ENCODE peak calls at places on chromosomes 6 and 20, in five cellular contexts. K is cardiac fibroblast, Z is psoas muscle, A is heart right ventricle, R is left ventricle myocardium inferior. Y is an unnamed sample.

GRCh38 chr6:44072452-44072958 is 54.7 kb downstream of the MRPL14 start:
- DNase-seq in Z (no peak), K (no peak), R (no peak), A (no peak), Y (no peak)

GRCh38 chr20:35327074-35327976 is 35.1 kb upstream of the FAM83C start:
- DNase-seq in A (no peak), Z (no peak), K (no peak), R (no peak), Y (no peak)

GRCh38 chr6:2695464-2696095 is 55.1 kb downstream of the MYLK4 start:
- DNase-seq in R (no peak), K (peak), A (no peak), Z (no peak), Y (no peak)

GRCh38 chr6:117908246-117909107 is 1.4 kb downstream of the SLC35F1 start:
- DNase-seq in R (no peak), K (no peak), Z (no peak), A (no peak), Y (no peak)

GRCh38 chr20:53371216-53371615 is 222.4 kb downstream of the ZNF217 start:
- DNase-seq in R (no peak), Z (no peak), K (no peak), A (no peak), Y (no peak)

GRCh38 chr6:170210026-170210390 is 80.9 kb downstream of the DLL1 start:
- DNase-seq in A (no peak), Z (no peak), K (no peak), R (no peak), Y (no peak)

GRCh38 chr6:55130806-55131324 is 43.5 kb upstream of the HCRTR2 start:
- DNase-seq in R (no peak), Z (no peak), A (no peak), K (no peak), Y (no peak)

GRCh38 chr20:38833154-38833856 is 27.8 kb downstream of the PPP1R16B start:
- DNase-seq in K (no peak), Z (no peak), A (no peak), R (no peak), Y (no peak)

GRCh38 chr6:22366214-22366613 is 69.4 kb upstream of the PRL start:
- DNase-seq in Z (no peak), R (no peak), K (no peak), A (no peak), Y (no peak)

GRCh38 chr20:31675828-31676533 is 38.3 kb downstream of the COX4I2 start:
- DNase-seq in A (peak), Z (no peak), R (no peak), K (peak), Y (no peak)

GRCh38 chr20:53678315-53678989 is 84.8 kb upstream of the ZNF217 start:
- DNase-seq in A (no peak), K (peak), Z (no peak), R (no peak), Y (no peak)

GRCh38 chr6:80287112-80287511 is 180.6 kb downstream of the BCKDHB start:
- DNase-seq in A (no peak), K (no peak), Z (no peak), R (no peak), Y (no peak)

GRCh38 chr20:35039146-35039545 is 53.5 kb downstream of the TRPC4AP start:
- DNase-seq in K (no peak), A (no peak), Z (no peak), R (no peak), Y (no peak)

GRCh38 chr6:11732036-11732545 is 46.5 kb downstream of the ADTRP start:
- DNase-seq in A (peak), R (peak), Z (peak), K (peak), Y (no peak)

GRCh38 chr6:2485116-2485515 is 239.7 kb upstream of the GMDS start:
- DNase-seq in A (no peak), K (no peak), R (no peak), Z (no peak), Y (no peak)

GRCh38 chr6:18495236-18495635 is 108.1 kb downstream of the RNF144B start:
- DNase-seq in R (no peak), A (no peak), K (no peak), Z (no peak), Y (no peak)

GRCh38 chr20:53938739-53939138 is 131.7 kb downstream of the BCAS1 start:
- DNase-seq in K (no peak), Z (no peak), A (no peak), R (no peak), Y (no peak)

GRCh38 chr6:35305117-35305516 is 7.5 kb downstream of the DEF6 start:
- DNase-seq in A (no peak), R (no peak), K (no peak), Z (no peak), Y (no peak)

GRCh38 chr6:53669592-53669991 is 4.0 kb upstream of the KLHL31 start:
- DNase-seq in A (no peak), Z (no peak), R (no peak), K (no peak), Y (no peak)

GRCh38 chr6:53672232-53672631 is 6.7 kb upstream of the KLHL31 start:
- DNase-seq in A (no peak), Z (no peak), K (no peak), R (no peak), Y (no peak)

GRCh38 chr6:53673138-53673801 is 7.7 kb upstream of the KLHL31 start:
- DNase-seq in R (no peak), A (no peak), Z (no peak), K (peak), Y (peak)

GRCh38 chr6:53666271-53666626 is 693 bp upstream of the KLHL31 start:
- DNase-seq in K (no peak), Z (no peak), R (no peak), A (no peak), Y (no peak)

GRCh38 chr6:53671111-53671510 is 5.6 kb upstream of the KLHL31 start:
- DNase-seq in K (no peak), Z (no peak), A (no peak), R (no peak), Y (no peak)
- H3K4me3 ChIP-seq in K (no peak), Z (no peak), A (no peak), R (no peak), Y (no peak)

GRCh38 chr20:62627901-62628612 is 14.2 kb upstream of the SLCO4A1 start:
- DNase-seq in K (peak), Z (peak), R (no peak), A (no peak), Y (peak)
- H3K4me3 ChIP-seq in K (no peak), Z (no peak), R (no peak), A (no peak), Y (no peak)

GRCh38 chr6:166567107-166567506 is 19.4 kb downstream of the RAMACL start:
- DNase-seq in R (no peak), K (peak), Z (peak), A (no peak), Y (peak)

GRCh38 chr6:166570929-166571699 is 15.4 kb downstream of the RAMACL start:
- DNase-seq in K (no peak), R (no peak), Z (no peak), A (no peak), Y (no peak)

GRCh38 chr6:166567813-166568212 is 18.7 kb downstream of the RAMACL start:
- DNase-seq in A (no peak), R (no peak), Z (no peak), K (no peak), Y (no peak)

GRCh38 chr6:166566026-166567011 is 20.2 kb downstream of the RAMACL start:
- DNase-seq in R (no peak), Z (no peak), A (no peak), K (no peak), Y (no peak)

DNA sequence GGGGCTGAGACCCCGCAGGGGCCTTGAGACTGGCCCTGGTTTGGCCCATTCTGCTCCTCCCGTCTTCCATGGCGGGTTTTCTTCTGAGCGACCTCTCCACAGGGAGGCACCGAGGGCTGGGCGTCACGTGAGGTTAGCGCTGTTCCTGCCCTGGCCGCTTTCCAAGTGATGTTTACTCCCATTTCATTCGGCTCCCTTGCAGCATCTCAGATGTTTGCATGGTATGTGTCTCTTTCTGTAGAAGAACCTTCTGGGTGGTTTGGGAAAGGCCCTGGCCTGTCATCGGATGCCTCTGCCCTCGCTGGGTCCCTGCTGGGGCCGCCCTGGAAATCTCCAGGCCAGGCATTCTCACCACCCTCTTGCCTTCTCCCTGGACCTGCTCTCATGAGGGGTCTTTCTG is 17.3 kb downstream of the RAMACL start:
- DNase-seq in K (no peak), A (no peak), Z (no peak), R (no peak), Y (no peak)
- H3K4me3 ChIP-seq in K (no peak), A (no peak), Z (no peak), R (no peak), Y (no peak)

GRCh38 chr6:106517699-106518098 is 111.6 kb downstream of the RTN4IP1 start:
- DNase-seq in R (no peak), A (no peak), Z (no peak), K (no peak), Y (no peak)
- H3K4me3 ChIP-seq in R (no peak), A (no peak), Z (no peak), K (no peak), Y (no peak)

DNA sequence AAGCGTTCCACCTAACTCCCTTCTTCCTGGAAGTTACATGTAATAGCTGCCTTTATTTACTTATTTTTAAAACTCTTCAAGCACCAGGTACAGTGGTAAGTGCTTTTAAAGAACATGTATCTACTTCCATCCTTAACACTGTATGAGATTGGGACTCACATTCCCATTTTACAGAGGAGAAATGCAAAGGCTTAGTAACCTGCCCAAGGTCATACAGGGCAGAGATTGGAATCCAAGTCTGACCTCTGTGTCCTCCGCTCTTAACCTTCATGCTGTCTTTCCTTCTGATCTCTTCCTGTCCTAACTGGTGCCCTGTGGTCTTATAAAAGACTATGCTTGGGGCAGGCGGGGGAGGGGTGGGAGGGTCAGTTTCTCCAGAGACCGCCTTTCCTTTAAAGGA is 1.6 kb downstream of the B4GALT5 start:
- DNase-seq in K (no peak), Z (no peak), A (no peak), R (no peak), Y (no peak)
- H3K4me3 ChIP-seq in K (peak), Z (peak), A (peak), R (peak), Y (no peak)

DNA sequence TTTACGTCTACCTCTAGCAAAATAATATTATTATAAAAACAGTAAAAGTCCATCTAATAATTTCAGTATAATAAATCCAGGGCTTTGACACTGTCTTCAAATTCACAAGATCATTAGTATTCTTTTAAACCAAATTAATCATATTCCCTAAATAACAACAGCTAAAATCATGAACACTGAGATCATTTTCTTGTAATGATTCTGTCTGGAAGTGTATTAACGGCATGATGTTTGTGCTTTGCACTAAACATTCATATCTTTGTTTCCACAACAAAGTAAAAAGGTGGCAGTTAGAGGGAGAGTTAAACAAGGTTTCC is 18.8 kb downstream of the HIVEP2 start:
- DNase-seq in A (no peak), R (no peak), K (no peak), Z (no peak), Y (no peak)
- H3K4me3 ChIP-seq in A (peak), R (peak), K (peak), Z (peak), Y (peak)

GRCh38 chr6:33296797-33297405 is 1.8 kb downstream of the RGL2 start:
- DNase-seq in K (no peak), R (no peak), Z (no peak), A (no peak), Y (no peak)
- H3K4me3 ChIP-seq in K (peak), R (peak), Z (peak), A (peak), Y (no peak)

GRCh38 chr6:146770275-146770964 is 171.6 kb downstream of the ADGB start:
- DNase-seq in Z (no peak), R (no peak), K (no peak), A (no peak), Y (no peak)
- H3K4me3 ChIP-seq in Z (no peak), R (peak), K (no peak), A (no peak), Y (no peak)

DNA sequence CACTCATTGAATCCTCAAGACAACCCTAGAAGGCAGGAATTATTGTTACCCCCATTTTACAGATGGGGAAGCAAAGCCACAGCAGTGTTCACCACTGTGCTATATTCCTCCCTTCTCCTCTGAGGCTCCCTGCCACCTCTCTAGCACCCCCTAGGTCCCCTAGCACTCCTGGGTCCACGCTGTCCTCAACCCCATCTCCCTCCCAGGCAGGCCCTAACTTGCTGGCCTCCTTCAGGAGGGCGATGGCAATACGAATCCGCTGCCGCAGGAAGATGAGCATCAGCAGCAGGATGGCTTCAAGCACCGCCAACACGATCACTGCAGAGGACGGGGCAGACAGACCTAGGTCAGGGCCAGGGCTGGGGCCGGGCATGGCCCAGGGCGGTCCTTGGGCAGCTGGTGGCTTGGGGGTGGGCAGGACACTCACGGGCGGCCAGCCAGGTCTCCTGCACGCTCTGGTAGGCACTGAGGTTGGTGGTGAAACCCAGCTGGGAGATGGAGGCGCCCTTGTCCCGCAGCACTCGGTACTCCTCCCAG is 7.8 kb upstream of the NEU1 start:
- DNase-seq in K (no peak), A (no peak), R (no peak), Z (peak), Y (no peak)
- H3K4me3 ChIP-seq in K (no peak), A (no peak), R (no peak), Z (no peak), Y (no peak)

DNA sequence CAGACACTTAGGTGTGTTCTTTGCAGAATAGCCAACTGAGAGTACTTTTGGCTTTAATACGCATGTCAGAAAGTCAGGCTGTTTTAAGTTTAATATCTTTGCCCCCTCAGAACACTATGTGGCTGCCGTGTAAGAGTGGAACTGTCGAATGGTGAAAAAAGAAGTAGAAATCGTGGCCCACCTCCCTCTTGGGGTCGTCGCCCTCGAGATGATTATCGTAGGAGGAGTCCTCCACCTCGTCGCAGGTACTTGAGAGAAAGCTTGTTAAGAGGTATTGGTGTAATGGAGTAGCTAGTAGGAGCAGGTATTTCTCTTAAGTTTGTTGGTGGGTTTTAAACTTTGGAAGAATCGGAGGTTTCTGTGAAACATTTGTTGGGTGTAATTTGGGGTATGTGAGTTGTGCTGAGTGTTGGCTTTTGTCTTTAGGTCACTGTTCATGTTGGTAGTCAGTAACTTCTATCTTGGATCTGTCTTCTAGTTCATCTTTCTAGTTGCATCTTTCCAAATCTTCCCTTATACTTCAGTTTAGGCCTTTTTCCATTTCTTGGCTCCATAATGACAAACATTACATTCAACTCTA is 4.7 kb downstream of the SRSF3 start:
- DNase-seq in Z (no peak), A (no peak), R (no peak), K (no peak), Y (no peak)
- H3K4me3 ChIP-seq in Z (peak), A (peak), R (peak), K (peak), Y (peak)